ENCODE peak calls at places on chromosomes 16 and 17, in four cellular contexts. V is heart right ventricle; M is CD8-positive, alpha-beta T cell; I is PC-3. Y is an unnamed sample. For H3K4me1, the result is how much of the 10 kb centered on the place peaks cover.

GRCh38 chr17:81306898-81307510 is 11.9 kb upstream of the SLC38A10 start:
- DNase-seq in V (no peak), M (no peak), I (no peak), Y (no peak)

GRCh38 chr17:39628655-39629493 is 2.1 kb downstream of the PPP1R1B start:
- DNase-seq in I (no peak), M (no peak), V (no peak), Y (no peak)

GRCh38 chr17:80504671-80505413 is 28.4 kb upstream of the NPTX1 start:
- DNase-seq in I (no peak), V (no peak), M (no peak), Y (no peak)

GRCh38 chr16:81779540-81780320 is 639 bp downstream of the PLCG2 start:
- DNase-seq in I (no peak), V (peak), M (no peak), Y (no peak)

GRCh38 chr17:44065668-44066203 is 735 bp downstream of the LSM12 start:
- DNase-seq in I (peak), M (no peak), V (no peak), Y (no peak)

GRCh38 chr17:79541038-79541437 is 69.8 kb downstream of the RBFOX3 start:
- DNase-seq in I (no peak), M (no peak), V (no peak), Y (no peak)

GRCh38 chr17:38727661-38728220 is 2.4 kb upstream of the CISD3 start:
- DNase-seq in M (peak), V (no peak), I (no peak), Y (no peak)

GRCh38 chr17:21127508-21128077 is 829 bp downstream of the DHRS7B start:
- DNase-seq in M (no peak), I (peak), V (no peak), Y (no peak)

GRCh38 chr17:39794249-39794970 is 56.7 kb downstream of the GRB7 start:
- DNase-seq in V (no peak), I (no peak), M (peak), Y (no peak)

GRCh38 chr17:58165981-58166380 is 801 bp upstream of the OR4D2 start:
- DNase-seq in V (no peak), M (no peak), I (no peak), Y (no peak)

GRCh38 chr17:10836966-10837599 is 804 bp downstream of the PIRT start:
- DNase-seq in I (no peak), M (no peak), V (no peak), Y (no peak)

GRCh38 chr17:68854509-68854908 is 100.7 kb downstream of the ABCA8 start:
- DNase-seq in V (no peak), M (no peak), I (no peak), Y (no peak)

GRCh38 chr17:43782903-43783462 is 2.7 kb downstream of the CFAP97D1 start:
- DNase-seq in V (no peak), M (no peak), I (no peak), Y (no peak)

GRCh38 chr16:82051656-82052055 is 16.6 kb downstream of the HSD17B2 start:
- DNase-seq in V (no peak), M (no peak), I (no peak), Y (no peak)

GRCh38 chr17:45302649-45303173 is 14.1 kb downstream of the MAP3K14 start:
- DNase-seq in V (no peak), I (no peak), M (peak), Y (no peak)

GRCh38 chr17:4509402-4509801 is 10.7 kb downstream of the SPNS2 start:
- DNase-seq in M (peak), V (no peak), I (no peak), Y (no peak)

GRCh38 chr16:24747425-24747824 is 18.0 kb downstream of the TNRC6A start:
- DNase-seq in V (no peak), M (no peak), I (no peak), Y (no peak)

GRCh38 chr16:21628772-21629171 is 23.6 kb downstream of the IGSF6 start:
- DNase-seq in V (no peak), M (no peak), I (no peak), Y (no peak)

GRCh38 chr16:30941600-30942420 is 7.1 kb upstream of the ORAI3 start:
- DNase-seq in I (peak), V (peak), M (peak), Y (no peak)

GRCh38 chr16:82867425-82867824 is 240.7 kb downstream of the CDH13 start:
- DNase-seq in M (no peak), V (no peak), I (no peak), Y (no peak)

GRCh38 chr17:9206989-9207317 is 185.6 kb downstream of the NTN1 start:
- DNase-seq in M (no peak), V (no peak), I (peak), Y (no peak)

GRCh38 chr16:57946181-57946801 is 24.6 kb downstream of the CNGB1 start:
- DNase-seq in M (no peak), V (no peak), I (no peak), Y (no peak)

GRCh38 chr16:72372646-72373045 is 200.7 kb upstream of the PMFBP1 start:
- DNase-seq in I (no peak), M (no peak), V (no peak), Y (no peak)

GRCh38 chr16:10827691-10828341 is 9.2 kb upstream of the TVP23A start:
- DNase-seq in V (peak), M (no peak), I (peak), Y (no peak)
- H3K4me1 ChIP-seq in V (under half), M (under half), I (under half), Y (under half)

GRCh38 chr17:74960739-74961342 is 11.7 kb downstream of the HID1 start:
- DNase-seq in V (no peak), I (no peak), M (peak), Y (no peak)
- TF ChIP-seq CTCF in V (no peak), I (peak), M (no peak), Y (no peak)

GRCh38 chr16:19521471-19522368 is at the start of gene GDE1:
- DNase-seq in I (peak), M (peak), V (peak), Y (peak)

GRCh38 chr16:19520861-19521331 is 1.0 kb downstream of the GDE1 start:
- DNase-seq in M (no peak), I (peak), V (no peak), Y (no peak)

GRCh38 chr16:19517424-19518089 is 4.3 kb downstream of the GDE1 start:
- DNase-seq in V (no peak), I (peak), M (no peak), Y (no peak)

GRCh38 chr16:19515765-19516164 is 6.1 kb downstream of the GDE1 start:
- DNase-seq in V (no peak), M (no peak), I (peak), Y (no peak)

GRCh38 chr16:19518423-19518822 is 3.5 kb downstream of the GDE1 start:
- DNase-seq in I (no peak), V (no peak), M (no peak), Y (no peak)
- H3K4me1 ChIP-seq in I (half or more), V (under half), M (under half), Y (under half)

GRCh38 chr17:17140590-17140980 is 65.5 kb downstream of the PLD6 start:
- DNase-seq in V (no peak), M (no peak), I (peak), Y (no peak)
- TF ChIP-seq CTCF in V (no peak), M (no peak), I (no peak), Y (no peak)

GRCh38 chr17:27533068-27533397 is 76.8 kb downstream of the KSR1 start:
- DNase-seq in M (no peak), V (no peak), I (no peak), Y (no peak)
- H3K4me1 ChIP-seq in M (under half), V (under half), I (under half), Y (under half)

GRCh38 chr17:74536890-74537289 is 5.6 kb upstream of the CD300LB start:
- DNase-seq in V (no peak), I (no peak), M (no peak), Y (no peak)
- TF ChIP-seq CTCF in V (no peak), I (no peak), M (no peak), Y (no peak)

Y was measured in RWPE2.